ENCODE peak calls at places on chromosomes 11 and 22, in ten cellular contexts. W is right lobe of liver, V is activated B cell treated with CpG ODN at 0.5 μM for 24 hours, J is Calu3, Y is fibroblast of villous mesenchyme, L is neural crest cell, G is brain microvascular endothelial cell, M is retinal pigment epithelial cell, A is cardiac fibroblast, R is sigmoid colon. F is an unnamed sample.

GRCh38 chr11:106939157-106939556 is 79.1 kb downstream of the GUCY1A2 start:
- DNase-seq in W (no peak), V (no peak), J (no peak), Y (no peak), L (no peak), G (no peak), M (no peak), A (no peak), R (no peak), F (no peak)

GRCh38 chr11:87529486-87529885 is 491.8 kb downstream of the TMEM135 start:
- DNase-seq in W (no peak), V (no peak), J (no peak), Y (no peak), L (no peak), G (no peak), M (no peak), A (no peak), R (no peak), F (no peak)

GRCh38 chr11:106624377-106624776 is 393.9 kb downstream of the GUCY1A2 start:
- DNase-seq in W (no peak), V (no peak), J (no peak), Y (no peak), L (no peak), G (no peak), M (no peak), A (no peak), R (no peak), F (no peak)

GRCh38 chr22:41481925-41482318 is 13.0 kb downstream of the ACO2 start:
- DNase-seq in W (no peak), V (no peak), J (no peak), Y (no peak), L (no peak), G (no peak), M (no peak), A (no peak), R (no peak), F (peak)

GRCh38 chr11:113184498-113184897 is 129.9 kb upstream of the TTC12 start:
- DNase-seq in W (no peak), V (no peak), J (peak), Y (peak), L (no peak), G (peak), M (peak), A (peak), R (no peak), F (no peak)

GRCh38 chr11:110759972-110760381 is 47.7 kb upstream of the ARHGAP20 start:
- DNase-seq in W (peak), V (no peak), J (no peak), Y (peak), L (no peak), G (peak), M (peak), A (peak), R (no peak), F (no peak)

GRCh38 chr22:40397436-40397835 is 27.0 kb downstream of the SGSM3 start:
- DNase-seq in W (no peak), V (no peak), J (no peak), Y (no peak), L (no peak), G (peak), M (no peak), A (peak), R (no peak), F (no peak)

GRCh38 chr11:110428956-110429613 is 663 bp upstream of the FDX1 start:
- DNase-seq in W (no peak), V (no peak), J (no peak), Y (no peak), L (no peak), G (no peak), M (no peak), A (no peak), R (no peak), F (no peak)

GRCh38 chr11:133227674-133228111 is 304.6 kb downstream of the OPCML start:
- DNase-seq in W (no peak), V (no peak), J (no peak), Y (no peak), L (no peak), G (no peak), M (no peak), A (no peak), R (no peak), F (no peak)

GRCh38 chr11:93476796-93477195 is 66.4 kb downstream of the SMCO4 start:
- DNase-seq in W (no peak), V (no peak), J (peak), Y (peak), L (no peak), G (peak), M (no peak), A (no peak), R (no peak), F (no peak)

GRCh38 chr22:20184501-20185145 is 33.8 kb upstream of the CCDC188 start:
- DNase-seq in W (no peak), V (no peak), J (no peak), Y (no peak), L (no peak), G (no peak), M (no peak), A (no peak), R (no peak), F (no peak)

GRCh38 chr22:50271519-50271970 is 1.4 kb upstream of the MAPK11 start:
- DNase-seq in W (peak), V (peak), J (peak), Y (peak), L (peak), G (no peak), M (no peak), A (peak), R (no peak), F (no peak)

GRCh38 chr22:38355275-38355674 is 38.0 kb upstream of the CSNK1E start:
- DNase-seq in W (no peak), V (no peak), J (no peak), Y (no peak), L (no peak), G (no peak), M (no peak), A (no peak), R (peak), F (peak)

GRCh38 chr11:26905368-26905767 is 88.5 kb upstream of the FIBIN start:
- DNase-seq in W (no peak), V (no peak), J (no peak), Y (peak), L (no peak), G (peak), M (peak), A (peak), R (no peak), F (no peak)

GRCh38 chr11:45332486-45332934 is 46.4 kb upstream of the SYT13 start:
- DNase-seq in W (no peak), V (no peak), J (peak), Y (peak), L (peak), G (peak), M (no peak), A (peak), R (peak), F (no peak)

GRCh38 chr11:106077609-106078517 is at the start of gene AASDHPPT:
- DNase-seq in W (peak), V (no peak), J (peak), Y (peak), L (no peak), G (peak), M (no peak), A (peak), R (no peak), F (no peak)

GRCh38 chr11:34988294-34989255 is 72.2 kb downstream of the PDHX start:
- DNase-seq in W (no peak), V (no peak), J (no peak), Y (peak), L (no peak), G (peak), M (no peak), A (peak), R (no peak), F (no peak)

GRCh38 chr22:35480143-35480542 is 60.5 kb upstream of the RASD2 start:
- DNase-seq in W (no peak), V (no peak), J (no peak), Y (peak), L (no peak), G (no peak), M (no peak), A (no peak), R (peak), F (no peak)

GRCh38 chr11:114070464-114071139 is 11.1 kb downstream of the ZBTB16 start:
- DNase-seq in W (no peak), V (no peak), J (no peak), Y (no peak), L (no peak), G (no peak), M (no peak), A (no peak), R (no peak), F (no peak)

GRCh38 chr11:61891331-61892084 is at the start of gene FADS3:
- DNase-seq in W (peak), V (peak), J (peak), Y (peak), L (peak), G (no peak), M (no peak), A (peak), R (peak), F (no peak)
- TF ChIP-seq CTCF in W (no peak), V (no peak), J (no peak), Y (no peak), L (no peak), G (peak), M (no peak), A (no peak), R (no peak), F (peak)

GRCh38 chr11:100578966-100579365 is 108.1 kb upstream of the ARHGAP42 start:
- DNase-seq in W (no peak), V (no peak), J (no peak), Y (no peak), L (no peak), G (peak), M (no peak), A (no peak), R (no peak), F (no peak)

GRCh38 chr11:100581318-100581717 is 105.8 kb upstream of the ARHGAP42 start:
- DNase-seq in W (no peak), V (no peak), J (no peak), Y (no peak), L (no peak), G (no peak), M (no peak), A (no peak), R (no peak), F (no peak)

GRCh38 chr11:100573911-100574513 is 113.1 kb upstream of the ARHGAP42 start:
- DNase-seq in W (no peak), V (no peak), J (no peak), Y (no peak), L (no peak), G (no peak), M (no peak), A (no peak), R (no peak), F (no peak)

GRCh38 chr11:100574894-100575769 is 112.0 kb upstream of the ARHGAP42 start:
- DNase-seq in W (no peak), V (no peak), J (no peak), Y (peak), L (no peak), G (no peak), M (no peak), A (peak), R (no peak), F (no peak)

DNA sequence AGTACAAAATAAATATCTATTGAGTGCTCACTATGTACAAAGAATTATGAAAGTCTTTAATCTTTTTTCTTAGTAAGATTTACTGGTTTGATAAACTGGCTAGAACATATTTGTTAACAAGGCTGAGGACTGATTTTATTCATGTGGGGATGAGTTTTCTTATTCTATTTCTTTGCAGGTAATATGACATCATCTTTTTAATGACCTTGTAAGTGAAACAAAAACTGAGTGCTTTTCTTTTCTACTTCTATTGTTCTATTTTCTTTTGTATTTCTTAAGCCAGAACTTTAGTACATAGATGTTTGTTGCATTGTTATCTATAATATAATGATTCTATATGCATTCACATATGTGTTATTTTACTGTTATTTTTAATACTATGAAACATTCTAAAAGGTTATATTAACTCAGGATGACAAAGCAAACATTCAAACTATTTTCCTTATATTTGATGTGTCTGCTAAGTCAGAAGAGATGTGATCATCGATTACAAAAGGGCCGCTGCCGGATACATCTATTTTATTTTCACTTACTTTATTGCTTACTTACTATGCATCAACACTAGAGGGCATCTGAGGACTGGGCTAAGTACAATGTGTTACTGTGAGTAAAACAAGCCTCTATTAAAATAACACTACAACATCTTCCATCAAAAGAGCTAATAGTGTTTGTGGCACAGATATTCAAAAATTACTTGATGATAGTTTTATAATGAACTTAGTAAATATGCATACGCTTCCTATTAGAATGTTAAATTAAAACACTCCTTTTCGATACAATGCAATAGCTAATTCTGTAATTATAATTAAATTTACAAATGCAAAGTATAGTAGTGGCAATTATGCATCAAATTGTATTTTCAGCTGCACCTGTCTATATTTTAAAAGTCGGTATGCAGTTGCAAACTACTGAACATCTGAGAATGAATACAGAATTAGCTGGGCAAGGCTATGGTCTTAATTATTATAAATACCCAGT is 110.8 kb upstream of the ARHGAP42 start:
- DNase-seq in W (no peak), V (no peak), J (peak), Y (peak), L (peak), G (peak), M (no peak), A (peak), R (no peak), F (no peak)
- TF ChIP-seq CTCF in W (peak), V (no peak), J (peak), Y (peak), L (peak), G (peak), M (peak), A (peak), R (peak), F (peak)

GRCh38 chr11:72824020-72824419 is 9.8 kb downstream of the ATG16L2 start:
- DNase-seq in W (no peak), V (no peak), J (no peak), Y (no peak), L (no peak), G (no peak), M (no peak), A (no peak), R (peak), F (no peak)

GRCh38 chr11:72823105-72823804 is 9.0 kb downstream of the ATG16L2 start:
- DNase-seq in W (no peak), V (no peak), J (no peak), Y (no peak), L (no peak), G (no peak), M (no peak), A (no peak), R (peak), F (no peak)

GRCh38 chr11:72820439-72821139 is 6.4 kb downstream of the ATG16L2 start:
- DNase-seq in W (no peak), V (no peak), J (no peak), Y (no peak), L (no peak), G (no peak), M (no peak), A (no peak), R (no peak), F (no peak)

GRCh38 chr11:72821221-72821919 is 7.2 kb downstream of the ATG16L2 start:
- DNase-seq in W (no peak), V (no peak), J (no peak), Y (no peak), L (no peak), G (no peak), M (no peak), A (no peak), R (no peak), F (no peak)

DNA sequence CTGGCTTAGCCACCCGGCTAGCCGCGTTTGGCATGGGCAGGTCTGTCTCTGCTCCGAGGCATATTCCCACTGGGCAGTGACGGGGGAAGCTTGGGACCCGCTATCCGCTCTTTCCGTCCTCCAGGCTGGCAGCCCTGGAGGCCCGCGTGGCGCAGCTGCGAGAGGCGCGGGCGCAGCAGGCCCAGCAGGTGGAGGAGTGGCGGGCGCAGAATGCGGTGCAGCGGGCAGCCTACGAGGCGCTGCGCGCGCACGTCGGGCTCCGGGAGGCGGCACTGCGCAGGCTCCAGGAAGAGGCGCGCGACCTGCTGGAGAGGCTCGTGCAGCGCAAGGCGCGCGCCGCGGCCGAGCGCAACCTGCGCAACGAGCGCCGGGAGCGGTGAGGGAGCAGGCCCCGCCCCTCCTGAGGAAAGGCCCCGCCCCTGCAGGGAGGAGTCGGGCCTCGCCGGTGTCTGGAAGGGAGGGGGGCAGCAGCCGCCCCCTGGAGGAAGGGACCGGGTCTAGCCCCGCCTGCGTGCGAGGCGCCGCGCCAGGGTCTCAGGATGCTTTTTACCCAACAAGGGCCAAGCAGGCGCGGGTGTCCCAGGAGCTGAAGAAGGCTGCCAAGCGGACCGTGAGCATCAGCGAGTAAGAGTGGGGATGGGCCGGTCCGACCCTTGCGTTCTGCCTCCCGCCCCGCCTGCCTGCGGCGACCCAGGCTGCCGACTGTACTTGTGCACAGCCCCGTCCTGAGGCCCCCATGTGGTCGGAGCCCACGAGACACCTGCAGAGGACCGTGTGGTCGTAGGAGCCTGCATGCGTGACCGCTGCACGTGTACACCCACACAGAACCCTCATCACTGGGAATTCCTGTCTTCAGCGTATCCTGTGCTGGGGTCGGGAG is 7.9 kb downstream of the ATG16L2 start:
- DNase-seq in W (peak), V (peak), J (peak), Y (peak), L (peak), G (peak), M (peak), A (peak), R (peak), F (peak)
- TF ChIP-seq CTCF in W (peak), V (no peak), J (peak), Y (peak), L (peak), G (peak), M (peak), A (no peak), R (peak), F (peak)

DNA sequence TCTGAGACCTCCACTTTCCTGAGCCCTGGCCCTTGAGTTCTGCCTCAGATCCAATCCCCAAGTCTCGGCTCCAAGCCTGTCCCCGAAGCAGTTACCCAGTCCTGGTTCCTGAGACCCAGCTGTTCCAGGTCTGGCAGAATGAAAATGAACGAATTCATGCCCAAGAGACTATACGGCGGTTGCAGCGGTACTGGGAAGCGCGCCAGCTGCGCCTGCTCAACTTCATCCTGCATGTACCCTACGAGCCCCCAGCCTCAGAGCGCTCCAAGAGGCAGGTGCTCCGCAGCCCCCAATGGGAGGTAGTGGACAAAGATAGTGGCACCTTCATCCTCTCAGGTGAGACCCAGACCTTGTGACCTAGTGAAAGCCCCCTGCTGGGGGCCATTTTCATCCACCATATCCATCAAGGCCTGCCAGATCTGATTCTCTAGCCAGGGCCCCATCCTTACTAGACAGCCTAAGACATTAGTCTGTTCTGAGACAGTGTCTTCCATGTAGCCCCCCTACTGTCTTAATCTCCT is 42.7 kb downstream of the DNHD1 start:
- DNase-seq in W (no peak), V (no peak), J (no peak), Y (no peak), L (no peak), G (no peak), M (no peak), A (no peak), R (no peak), F (no peak)
- TF ChIP-seq CTCF in W (no peak), V (no peak), J (no peak), Y (no peak), L (no peak), G (no peak), M (no peak), A (no peak), R (no peak), F (no peak)

GRCh38 chr11:4825132-4825531 is 4.0 kb downstream of the OR51F2 start:
- DNase-seq in W (no peak), V (no peak), J (no peak), Y (no peak), L (no peak), G (no peak), M (no peak), A (no peak), R (no peak), F (no peak)

GRCh38 chr11:4821021-4821420 is at the start of gene OR51F2:
- DNase-seq in W (no peak), V (no peak), J (no peak), Y (no peak), L (no peak), G (no peak), M (no peak), A (no peak), R (no peak), F (no peak)

GRCh38 chr11:4830909-4831308 is 9.8 kb downstream of the OR51F2 start:
- DNase-seq in W (no peak), V (no peak), J (no peak), Y (no peak), L (no peak), G (no peak), M (no peak), A (no peak), R (no peak), F (no peak)

GRCh38 chr11:4826425-4826824 is 5.3 kb downstream of the OR51F2 start:
- DNase-seq in W (no peak), V (no peak), J (no peak), Y (peak), L (no peak), G (peak), M (no peak), A (peak), R (no peak), F (no peak)
- TF ChIP-seq CTCF in W (no peak), V (no peak), J (peak), Y (peak), L (peak), G (peak), M (peak), A (peak), R (peak), F (peak)

GRCh38 chr11:65134952-65135632 is 773 bp upstream of the SYVN1 start:
- DNase-seq in W (peak), V (peak), J (peak), Y (peak), L (peak), G (peak), M (peak), A (peak), R (peak), F (peak)
- TF ChIP-seq CTCF in W (no peak), V (no peak), J (no peak), Y (no peak), L (no peak), G (no peak), M (no peak), A (no peak), R (no peak), F (no peak)